ENCODE peak calls at places on chromosome 22, in seven cellular contexts. One of them, this sample, is unnamed.

GRCh38 chr22:19767427-19768380 is 7.1 kb downstream of the TBX1 start:
- DNase-seq in heart left ventricle: peak; percentile 65
- DNase-seq in right atrium auricular region: no peak
- DNase-seq in neuronal stem cell: no peak
- DNase-seq in PC-3: no peak
- DNase-seq in breast epithelium: no peak
- DNase-seq in kidney: peak; percentile 76
- DNase-seq in this sample: no peak

GRCh38 chr22:34111210-34111824 is 191.0 kb upstream of the LARGE1 start:
- DNase-seq in heart left ventricle: peak; percentile 26
- DNase-seq in right atrium auricular region: peak; percentile 59
- DNase-seq in neuronal stem cell: peak; percentile 20
- DNase-seq in PC-3: peak; percentile 3
- DNase-seq in breast epithelium: no peak
- DNase-seq in kidney: no peak
- DNase-seq in this sample: peak; percentile 39

GRCh38 chr22:50399751-50400331 is 56.7 kb downstream of the PPP6R2 start:
- DNase-seq in heart left ventricle: peak; percentile 43
- DNase-seq in right atrium auricular region: no peak
- DNase-seq in neuronal stem cell: peak; percentile 9
- DNase-seq in PC-3: no peak
- DNase-seq in breast epithelium: no peak
- DNase-seq in kidney: no peak
- DNase-seq in this sample: peak; percentile 54

GRCh38 chr22:50671641-50672040 is 982 bp upstream of the SHANK3 start:
- DNase-seq in heart left ventricle: peak; percentile 58
- DNase-seq in right atrium auricular region: peak; percentile 59
- DNase-seq in neuronal stem cell: no peak
- DNase-seq in PC-3: no peak
- DNase-seq in breast epithelium: no peak
- DNase-seq in kidney: no peak
- DNase-seq in this sample: no peak

GRCh38 chr22:42878561-42879305 is 21.7 kb upstream of the ARFGAP3 start:
- DNase-seq in heart left ventricle: peak; percentile 57
- DNase-seq in right atrium auricular region: no peak
- DNase-seq in neuronal stem cell: no peak
- DNase-seq in PC-3: no peak
- DNase-seq in breast epithelium: no peak
- DNase-seq in kidney: no peak
- DNase-seq in this sample: no peak

GRCh38 chr22:49502126-49502826 is 325.4 kb downstream of the BRD1 start:
- DNase-seq in heart left ventricle: no peak
- DNase-seq in right atrium auricular region: no peak
- DNase-seq in neuronal stem cell: no peak
- DNase-seq in PC-3: peak; percentile 78
- DNase-seq in breast epithelium: no peak
- DNase-seq in kidney: no peak
- DNase-seq in this sample: no peak

GRCh38 chr22:29733362-29734322 is 13.8 kb downstream of the CABP7 start:
- DNase-seq in heart left ventricle: peak; percentile 60
- DNase-seq in right atrium auricular region: no peak
- DNase-seq in neuronal stem cell: no peak
- DNase-seq in PC-3: no peak
- DNase-seq in breast epithelium: peak; percentile 50
- DNase-seq in kidney: no peak
- DNase-seq in this sample: no peak

GRCh38 chr22:30885591-30885990 is 83.0 kb downstream of the MORC2 start:
- DNase-seq in heart left ventricle: peak; percentile 1
- DNase-seq in right atrium auricular region: no peak
- DNase-seq in neuronal stem cell: no peak
- DNase-seq in PC-3: no peak
- DNase-seq in breast epithelium: no peak
- DNase-seq in kidney: peak; percentile 54
- DNase-seq in this sample: no peak

GRCh38 chr22:19597399-19597735 is 73.2 kb upstream of the CLDN5 start:
- DNase-seq in heart left ventricle: no peak
- DNase-seq in right atrium auricular region: no peak
- DNase-seq in neuronal stem cell: no peak
- DNase-seq in PC-3: no peak
- DNase-seq in breast epithelium: no peak
- DNase-seq in kidney: no peak
- DNase-seq in this sample: no peak

GRCh38 chr22:42967005-42967404 is 47.9 kb downstream of the PACSIN2 start:
- DNase-seq in heart left ventricle: no peak
- DNase-seq in right atrium auricular region: no peak
- DNase-seq in neuronal stem cell: no peak
- DNase-seq in PC-3: no peak
- DNase-seq in breast epithelium: no peak
- DNase-seq in kidney: no peak
- DNase-seq in this sample: no peak

GRCh38 chr22:30444632-30445437 is 19.3 kb downstream of the MTFP1 start:
- DNase-seq in heart left ventricle: no peak
- DNase-seq in right atrium auricular region: no peak
- DNase-seq in neuronal stem cell: peak; percentile 80
- DNase-seq in PC-3: peak; percentile 65
- DNase-seq in breast epithelium: no peak
- DNase-seq in kidney: peak; percentile 64
- DNase-seq in this sample: peak; percentile 77

GRCh38 chr22:29149841-29150555 is 55.7 kb upstream of the EMID1 start:
- DNase-seq in heart left ventricle: peak; percentile 53
- DNase-seq in right atrium auricular region: no peak
- DNase-seq in neuronal stem cell: no peak
- DNase-seq in PC-3: no peak
- DNase-seq in breast epithelium: no peak
- DNase-seq in kidney: peak; percentile 59
- DNase-seq in this sample: peak; percentile 70

GRCh38 chr22:49704345-49705215 is 123.1 kb downstream of the BRD1 start:
- DNase-seq in heart left ventricle: no peak
- DNase-seq in right atrium auricular region: no peak
- DNase-seq in neuronal stem cell: no peak
- DNase-seq in PC-3: no peak
- DNase-seq in breast epithelium: no peak
- DNase-seq in kidney: peak; percentile 63
- DNase-seq in this sample: no peak

GRCh38 chr22:49413551-49413950 is 414.1 kb downstream of the BRD1 start:
- DNase-seq in heart left ventricle: no peak
- DNase-seq in right atrium auricular region: no peak
- DNase-seq in neuronal stem cell: no peak
- DNase-seq in PC-3: no peak
- DNase-seq in breast epithelium: no peak
- DNase-seq in kidney: peak; percentile 32
- DNase-seq in this sample: no peak

GRCh38 chr22:31212783-31213626 is 907 bp downstream of the LIMK2 start:
- DNase-seq in heart left ventricle: no peak
- DNase-seq in right atrium auricular region: no peak
- DNase-seq in neuronal stem cell: no peak
- DNase-seq in PC-3: no peak
- DNase-seq in breast epithelium: no peak
- DNase-seq in kidney: no peak
- DNase-seq in this sample: no peak

GRCh38 chr22:49632199-49633009 is 195.3 kb downstream of the BRD1 start:
- DNase-seq in heart left ventricle: peak; percentile 69
- DNase-seq in right atrium auricular region: no peak
- DNase-seq in neuronal stem cell: peak; percentile 74
- DNase-seq in PC-3: peak; percentile 73
- DNase-seq in breast epithelium: peak; percentile 19
- DNase-seq in kidney: peak; percentile 83
- DNase-seq in this sample: peak; percentile 74

GRCh38 chr22:26330971-26331625 is 98.0 kb upstream of the ASPHD2 start:
- DNase-seq in heart left ventricle: peak; percentile 36
- DNase-seq in right atrium auricular region: no peak
- DNase-seq in neuronal stem cell: peak; percentile 60
- DNase-seq in PC-3: peak; percentile 62
- DNase-seq in breast epithelium: peak; percentile 19
- DNase-seq in kidney: no peak
- DNase-seq in this sample: peak; percentile 72

GRCh38 chr22:32731372-32731771 is 70.1 kb upstream of the TIMP3 start:
- DNase-seq in heart left ventricle: peak; percentile 43
- DNase-seq in right atrium auricular region: no peak
- DNase-seq in neuronal stem cell: no peak
- DNase-seq in PC-3: no peak
- DNase-seq in breast epithelium: no peak
- DNase-seq in kidney: no peak
- DNase-seq in this sample: no peak

GRCh38 chr22:31818481-31819392 is 64.9 kb downstream of the DEPDC5 start:
- DNase-seq in heart left ventricle: no peak
- DNase-seq in right atrium auricular region: no peak
- DNase-seq in neuronal stem cell: no peak
- DNase-seq in PC-3: peak; percentile 22
- DNase-seq in breast epithelium: no peak
- DNase-seq in kidney: no peak
- DNase-seq in this sample: no peak

GRCh38 chr22:46937185-46937584 is 174.7 kb downstream of the TBC1D22A start:
- DNase-seq in heart left ventricle: no peak
- DNase-seq in right atrium auricular region: peak; percentile 42
- DNase-seq in neuronal stem cell: no peak
- DNase-seq in PC-3: no peak
- DNase-seq in breast epithelium: no peak
- DNase-seq in kidney: no peak
- DNase-seq in this sample: no peak

GRCh38 chr22:31083923-31084810 is 3.0 kb downstream of the SMTN start:
- DNase-seq in heart left ventricle: no peak
- DNase-seq in right atrium auricular region: no peak
- DNase-seq in neuronal stem cell: no peak
- DNase-seq in PC-3: no peak
- DNase-seq in breast epithelium: no peak
- DNase-seq in kidney: no peak
- DNase-seq in this sample: no peak

GRCh38 chr22:50020606-50021005 is 8.0 kb upstream of the IL17REL start:
- DNase-seq in heart left ventricle: no peak
- DNase-seq in right atrium auricular region: no peak
- DNase-seq in neuronal stem cell: no peak
- DNase-seq in PC-3: no peak
- DNase-seq in breast epithelium: no peak
- DNase-seq in kidney: no peak
- DNase-seq in this sample: no peak

GRCh38 chr22:20987375-20987774 is 5.3 kb downstream of the LZTR1 start:
- DNase-seq in heart left ventricle: no peak
- DNase-seq in right atrium auricular region: no peak
- DNase-seq in neuronal stem cell: no peak
- DNase-seq in PC-3: no peak
- DNase-seq in breast epithelium: no peak
- DNase-seq in kidney: peak; percentile 66
- DNase-seq in this sample: no peak

GRCh38 chr22:20990184-20991180 is 8.4 kb downstream of the LZTR1 start:
- DNase-seq in heart left ventricle: no peak
- DNase-seq in right atrium auricular region: no peak
- DNase-seq in neuronal stem cell: no peak
- DNase-seq in PC-3: no peak
- DNase-seq in breast epithelium: no peak
- DNase-seq in kidney: peak; percentile 54
- DNase-seq in this sample: peak; percentile 74

GRCh38 chr22:20991252-20992055 is 9.4 kb downstream of the LZTR1 start:
- DNase-seq in heart left ventricle: no peak
- DNase-seq in right atrium auricular region: no peak
- DNase-seq in neuronal stem cell: no peak
- DNase-seq in PC-3: no peak
- DNase-seq in breast epithelium: no peak
- DNase-seq in kidney: peak; percentile 73
- DNase-seq in this sample: no peak

GRCh38 chr22:20988573-20989322 is 6.7 kb downstream of the LZTR1 start:
- DNase-seq in heart left ventricle: no peak
- DNase-seq in right atrium auricular region: no peak
- DNase-seq in neuronal stem cell: no peak
- DNase-seq in PC-3: no peak
- DNase-seq in breast epithelium: no peak
- DNase-seq in kidney: peak; percentile 65
- DNase-seq in this sample: no peak

GRCh38 chr22:20989323-20990138 is 7.4 kb downstream of the LZTR1 start:
- DNase-seq in heart left ventricle: no peak
- DNase-seq in right atrium auricular region: no peak
- DNase-seq in neuronal stem cell: no peak
- DNase-seq in PC-3: no peak
- DNase-seq in breast epithelium: no peak
- DNase-seq in kidney: peak; percentile 55
- DNase-seq in this sample: peak; percentile 41
- H3K36me3 ChIP-seq in heart left ventricle: peaks cover 23% of the 10 kb centered on the region
- H3K36me3 ChIP-seq in right atrium auricular region: peaks cover 36% of the 10 kb centered on the region
- H3K36me3 ChIP-seq in neuronal stem cell: peaks cover 39% of the 10 kb centered on the region
- H3K36me3 ChIP-seq in PC-3: no peaks in the 10 kb centered on the region
- H3K36me3 ChIP-seq in breast epithelium: no peaks in the 10 kb centered on the region
- H3K36me3 ChIP-seq in kidney: peaks cover 12% of the 10 kb centered on the region
- H3K36me3 ChIP-seq in this sample: no peaks in the 10 kb centered on the region

DNA sequence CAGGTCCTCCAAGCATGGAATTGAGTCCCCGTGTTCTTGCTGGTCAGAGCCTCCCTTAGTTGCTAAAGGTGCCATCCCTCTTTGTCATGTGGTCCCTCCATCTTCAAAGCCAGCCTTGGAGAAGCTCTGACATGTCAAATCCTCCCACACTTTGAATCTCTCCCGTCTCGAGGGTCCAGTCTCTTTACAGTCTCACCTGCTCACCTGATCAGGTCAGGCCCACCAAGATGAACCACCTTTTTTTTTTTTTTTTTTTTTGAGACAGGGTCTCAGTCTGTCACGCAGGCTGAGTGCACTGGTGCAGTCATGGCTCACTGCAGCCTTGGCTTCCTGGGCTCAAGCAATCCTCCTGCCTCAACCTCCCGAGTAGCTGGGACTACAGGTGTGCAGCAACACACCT is 100.3 kb upstream of the PRR5 start:
- DNase-seq in heart left ventricle: no peak
- DNase-seq in right atrium auricular region: no peak
- DNase-seq in neuronal stem cell: no peak
- DNase-seq in PC-3: no peak
- DNase-seq in breast epithelium: no peak
- DNase-seq in kidney: no peak
- DNase-seq in this sample: no peak
- H3K36me3 ChIP-seq in heart left ventricle: no peaks in the 10 kb centered on the region
- H3K36me3 ChIP-seq in right atrium auricular region: no peaks in the 10 kb centered on the region
- H3K36me3 ChIP-seq in neuronal stem cell: peaks cover 2% of the 10 kb centered on the region
- H3K36me3 ChIP-seq in PC-3: no peaks in the 10 kb centered on the region
- H3K36me3 ChIP-seq in breast epithelium: no peaks in the 10 kb centered on the region
- H3K36me3 ChIP-seq in kidney: no peaks in the 10 kb centered on the region
- H3K36me3 ChIP-seq in this sample: no peaks in the 10 kb centered on the region

GRCh38 chr22:39517470-39517869 is 2.9 kb upstream of the ATF4 start:
- DNase-seq in heart left ventricle: no peak
- DNase-seq in right atrium auricular region: no peak
- DNase-seq in neuronal stem cell: no peak
- DNase-seq in PC-3: no peak
- DNase-seq in breast epithelium: no peak
- DNase-seq in kidney: peak; percentile 9
- DNase-seq in this sample: no peak
- H3K36me3 ChIP-seq in heart left ventricle: peaks cover 21% of the 10 kb centered on the region
- H3K36me3 ChIP-seq in right atrium auricular region: peaks cover 62% of the 10 kb centered on the region
- H3K36me3 ChIP-seq in neuronal stem cell: peaks cover 39% of the 10 kb centered on the region
- H3K36me3 ChIP-seq in PC-3: peaks cover 40% of the 10 kb centered on the region
- H3K36me3 ChIP-seq in breast epithelium: no peaks in the 10 kb centered on the region
- H3K36me3 ChIP-seq in kidney: peaks cover 36% of the 10 kb centered on the region
- H3K36me3 ChIP-seq in this sample: no peaks in the 10 kb centered on the region

DNA sequence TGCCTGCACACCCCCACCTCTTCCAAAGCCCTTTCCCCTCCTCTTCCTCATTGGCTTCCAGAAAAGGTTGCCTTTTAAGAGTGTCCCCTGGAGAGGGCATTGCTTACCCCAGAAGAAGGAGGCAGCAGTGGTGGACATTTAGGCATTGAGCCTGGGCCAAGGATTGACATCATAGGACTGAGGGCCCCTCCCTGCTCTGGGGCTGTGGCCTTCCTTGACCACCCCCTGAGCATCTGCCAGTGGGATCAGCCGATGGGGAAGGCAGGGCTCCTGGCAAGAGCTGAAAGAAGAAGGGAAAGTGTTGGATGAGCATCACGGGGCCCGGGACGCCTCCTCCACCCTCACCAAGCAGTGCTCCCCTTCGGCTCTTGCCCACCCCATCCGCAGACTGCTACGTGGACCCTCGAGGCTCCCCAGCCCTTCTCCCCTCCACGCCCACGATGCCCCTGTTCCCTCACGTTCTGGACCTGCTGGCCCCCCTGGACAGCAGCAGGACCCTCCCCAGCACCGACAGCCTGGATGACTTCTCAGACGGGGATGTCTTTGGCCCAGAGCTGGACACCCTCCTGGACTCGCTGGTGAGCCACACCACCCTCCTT is 37.4 kb downstream of the ZC3H7B start:
- DNase-seq in heart left ventricle: no peak
- DNase-seq in right atrium auricular region: no peak
- DNase-seq in neuronal stem cell: no peak
- DNase-seq in PC-3: no peak
- DNase-seq in breast epithelium: no peak
- DNase-seq in kidney: no peak
- DNase-seq in this sample: no peak
- H3K36me3 ChIP-seq in heart left ventricle: peaks cover 18% of the 10 kb centered on the region
- H3K36me3 ChIP-seq in right atrium auricular region: peaks cover 47% of the 10 kb centered on the region
- H3K36me3 ChIP-seq in neuronal stem cell: peaks cover 29% of the 10 kb centered on the region
- H3K36me3 ChIP-seq in PC-3: no peaks in the 10 kb centered on the region
- H3K36me3 ChIP-seq in breast epithelium: peaks cover 3% of the 10 kb centered on the region
- H3K36me3 ChIP-seq in kidney: peaks cover 28% of the 10 kb centered on the region
- H3K36me3 ChIP-seq in this sample: no peaks in the 10 kb centered on the region

This sample was measured in testis.